ENCODE peak calls at places on chromosomes 2 and 18, in five cellular contexts. V, G, Y, D and N are unnamed samples.

GRCh38 chr2:21229302-21229701 is 105.5 kb downstream of the TDRD15 start:
- DNase-seq in V (no peak), G (no peak), Y (no peak), D (no peak), N (no peak)

GRCh38 chr2:234960091-234961088 is 8.6 kb downstream of the SH3BP4 start:
- DNase-seq in V (no peak), G (no peak), Y (no peak), D (no peak), N (no peak)

GRCh38 chr2:120432976-120433815 is 87.3 kb downstream of the INHBB start:
- DNase-seq in V (no peak), G (no peak), Y (no peak), D (no peak), N (no peak)

GRCh38 chr2:68747918-68748317 is 13.3 kb downstream of the ARHGAP25 start:
- DNase-seq in V (no peak), G (no peak), Y (no peak), D (no peak), N (no peak)

GRCh38 chr2:127000937-127001336 is 102.2 kb downstream of the TEX51 start:
- DNase-seq in V (no peak), G (no peak), Y (no peak), D (no peak), N (no peak)

GRCh38 chr2:26969089-26969844 is 1.2 kb upstream of the MAPRE3 start:
- DNase-seq in V (no peak), G (no peak), Y (no peak), D (no peak), N (peak)

GRCh38 chr2:126851756-126852155 is 46.9 kb upstream of the TEX51 start:
- DNase-seq in V (no peak), G (no peak), Y (no peak), D (no peak), N (no peak)

GRCh38 chr2:169509230-169509917 is at the start of gene KLHL41:
- DNase-seq in V (no peak), G (peak), Y (no peak), D (no peak), N (no peak)

GRCh38 chr18:35122586-35123224 is 81.5 kb downstream of the MAPRE2 start:
- DNase-seq in V (no peak), G (peak), Y (peak), D (no peak), N (no peak)

GRCh38 chr2:86519349-86519748 is 43.9 kb downstream of the CHMP3 start:
- DNase-seq in V (no peak), G (no peak), Y (no peak), D (no peak), N (no peak)

GRCh38 chr2:14234911-14235310 is 397.6 kb upstream of the LRATD1 start:
- DNase-seq in V (no peak), G (no peak), Y (no peak), D (no peak), N (no peak)

GRCh38 chr18:56711706-56712445 is 60.7 kb downstream of the WDR7 start:
- DNase-seq in V (no peak), G (no peak), Y (no peak), D (no peak), N (no peak)

GRCh38 chr2:139778732-139779131 is 998.5 kb upstream of the NXPH2 start:
- DNase-seq in V (no peak), G (no peak), Y (no peak), D (no peak), N (no peak)

GRCh38 chr2:11652141-11652540 is 17.9 kb downstream of the NTSR2 start:
- DNase-seq in V (no peak), G (no peak), Y (no peak), D (no peak), N (no peak)

GRCh38 chr18:6289454-6290242 is 125.1 kb downstream of the L3MBTL4 start:
- DNase-seq in V (no peak), G (peak), Y (no peak), D (no peak), N (no peak)

GRCh38 chr2:119706196-119706595 is 27.2 kb downstream of the TMEM177 start:
- DNase-seq in V (no peak), G (no peak), Y (no peak), D (no peak), N (no peak)

GRCh38 chr2:17756629-17757028 is 2.7 kb downstream of the GEN1 start:
- DNase-seq in V (no peak), G (no peak), Y (no peak), D (no peak), N (no peak)

GRCh38 chr18:50687491-50687890 is 127.6 kb downstream of the MAPK4 start:
- DNase-seq in V (no peak), G (no peak), Y (no peak), D (no peak), N (no peak)

GRCh38 chr18:8943900-8944870 is 158.3 kb upstream of the NDUFV2 start:
- DNase-seq in V (peak), G (no peak), Y (no peak), D (no peak), N (peak)

GRCh38 chr2:151111599-151112278 is 149.9 kb downstream of the RBM43 start:
- DNase-seq in V (peak), G (no peak), Y (no peak), D (no peak), N (peak)

GRCh38 chr2:241637233-241638062 is at the start of gene ATG4B:
- DNase-seq in V (no peak), G (peak), Y (peak), D (peak), N (peak)

GRCh38 chr2:232897386-232897970 is 27.4 kb downstream of the SNORC start:
- DNase-seq in V (no peak), G (no peak), Y (no peak), D (no peak), N (no peak)

GRCh38 chr2:152594792-152595191 is 122.5 kb downstream of the PRPF40A start:
- DNase-seq in V (no peak), G (no peak), Y (no peak), D (no peak), N (no peak)

GRCh38 chr2:226130192-226130591 is 669.4 kb downstream of the IRS1 start:
- DNase-seq in V (no peak), G (peak), Y (no peak), D (no peak), N (no peak)

GRCh38 chr2:65397122-65397521 is 35.3 kb downstream of the SPRED2 start:
- DNase-seq in V (no peak), G (no peak), Y (no peak), D (no peak), N (no peak)

GRCh38 chr2:91748869-91749268 is 3057.4 kb downstream of the RPIA start:
- DNase-seq in V (no peak), G (no peak), Y (no peak), D (no peak), N (no peak)

GRCh38 chr2:71712179-71712818 is 258.9 kb downstream of the DYSF start:
- DNase-seq in V (no peak), G (no peak), Y (no peak), D (no peak), N (no peak)

GRCh38 chr2:50344509-50345106 is 687.3 kb downstream of the NRXN1 start:
- DNase-seq in V (no peak), G (peak), Y (no peak), D (no peak), N (no peak)

GRCh38 chr18:11529081-11529480 is 80.3 kb upstream of the SLC35G4 start:
- DNase-seq in V (no peak), G (no peak), Y (no peak), D (no peak), N (no peak)

GRCh38 chr2:211205841-211206240 is 649.4 kb downstream of the CPS1 start:
- DNase-seq in V (no peak), G (no peak), Y (no peak), D (no peak), N (no peak)

GRCh38 chr2:239035361-239035814 is 187.5 kb downstream of the TWIST2 start:
- DNase-seq in V (no peak), G (no peak), Y (peak), D (no peak), N (no peak)

GRCh38 chr2:2484301-2484700 is 153.2 kb upstream of the MYT1L start:
- DNase-seq in V (no peak), G (no peak), Y (no peak), D (no peak), N (no peak)

GRCh38 chr2:236546561-236546961 is 23.1 kb upstream of the ACKR3 start:
- DNase-seq in V (no peak), G (no peak), Y (no peak), D (peak), N (no peak)

GRCh38 chr2:368386-368785 is 80.5 kb upstream of the ALKAL2 start:
- DNase-seq in V (no peak), G (no peak), Y (no peak), D (no peak), N (no peak)

GRCh38 chr2:207692206-207693065 is 19.0 kb upstream of the CCNYL1 start:
- DNase-seq in V (no peak), G (peak), Y (peak), D (peak), N (no peak)

GRCh38 chr18:72871091-72871490 is 3.3 kb upstream of the NETO1 start:
- DNase-seq in V (peak), G (no peak), Y (no peak), D (peak), N (no peak)

GRCh38 chr2:160042054-160042453 is 20.4 kb downstream of the PLA2R1 start:
- DNase-seq in V (no peak), G (no peak), Y (no peak), D (no peak), N (no peak)